ENCODE peak calls at places on chromosomes 13 and 19, in nine cellular contexts. One of them, this sample, is unnamed.

GRCh38 chr19:5947435-5947834 is 30.5 kb downstream of the RANBP3 start:
- DNase-seq in fibroblast of mammary gland: peak; percentile 93
- DNase-seq in activated naive CD8-positive, alpha-beta T cell treated with anti-CD3 and anti-CD28 coated beads, Interleukin-2, amount 50 U/mL, for 24 hours: no peak
- DNase-seq in activated T-cell treated with anti-CD3 and anti-CD28 coated beads, Interleukin-2, amount 50 U/mL, for 72 hours: no peak
- DNase-seq in aorta: no peak
- DNase-seq in heart left ventricle: peak; percentile 82
- DNase-seq in renal cortical epithelial cell: no peak
- DNase-seq in T-cell: no peak
- DNase-seq in cardiac muscle cell: no peak
- DNase-seq in this sample: no peak

GRCh38 chr13:95480131-95480545 is 72.4 kb upstream of the CLDN10 start:
- DNase-seq in fibroblast of mammary gland: peak; percentile 7
- DNase-seq in activated naive CD8-positive, alpha-beta T cell treated with anti-CD3 and anti-CD28 coated beads, Interleukin-2, amount 50 U/mL, for 24 hours: peak; percentile 22
- DNase-seq in activated T-cell treated with anti-CD3 and anti-CD28 coated beads, Interleukin-2, amount 50 U/mL, for 72 hours: peak; percentile 12
- DNase-seq in aorta: no peak
- DNase-seq in heart left ventricle: peak; percentile 60
- DNase-seq in renal cortical epithelial cell: no peak
- DNase-seq in T-cell: no peak
- DNase-seq in cardiac muscle cell: no peak
- DNase-seq in this sample: no peak

GRCh38 chr13:49436890-49437289 is 7.0 kb downstream of the CAB39L start:
- DNase-seq in fibroblast of mammary gland: peak; percentile 79
- DNase-seq in activated naive CD8-positive, alpha-beta T cell treated with anti-CD3 and anti-CD28 coated beads, Interleukin-2, amount 50 U/mL, for 24 hours: no peak
- DNase-seq in activated T-cell treated with anti-CD3 and anti-CD28 coated beads, Interleukin-2, amount 50 U/mL, for 72 hours: no peak
- DNase-seq in aorta: peak; percentile 76
- DNase-seq in heart left ventricle: peak; percentile 42
- DNase-seq in renal cortical epithelial cell: peak; percentile 52
- DNase-seq in T-cell: no peak
- DNase-seq in cardiac muscle cell: peak; percentile 8
- DNase-seq in this sample: peak; percentile 54

GRCh38 chr19:53906211-53907192 is 2.6 kb upstream of the CACNG7 start:
- DNase-seq in fibroblast of mammary gland: peak; percentile 10
- DNase-seq in activated naive CD8-positive, alpha-beta T cell treated with anti-CD3 and anti-CD28 coated beads, Interleukin-2, amount 50 U/mL, for 24 hours: peak; percentile 83
- DNase-seq in activated T-cell treated with anti-CD3 and anti-CD28 coated beads, Interleukin-2, amount 50 U/mL, for 72 hours: peak; percentile 79
- DNase-seq in aorta: peak; percentile 87
- DNase-seq in heart left ventricle: peak; percentile 37
- DNase-seq in renal cortical epithelial cell: no peak
- DNase-seq in T-cell: peak; percentile 65
- DNase-seq in cardiac muscle cell: peak; percentile 41
- DNase-seq in this sample: peak; percentile 20

GRCh38 chr19:47377208-47377701 is 28.1 kb downstream of the DHX34 start:
- DNase-seq in fibroblast of mammary gland: no peak
- DNase-seq in activated naive CD8-positive, alpha-beta T cell treated with anti-CD3 and anti-CD28 coated beads, Interleukin-2, amount 50 U/mL, for 24 hours: no peak
- DNase-seq in activated T-cell treated with anti-CD3 and anti-CD28 coated beads, Interleukin-2, amount 50 U/mL, for 72 hours: no peak
- DNase-seq in aorta: no peak
- DNase-seq in heart left ventricle: peak; percentile 89
- DNase-seq in renal cortical epithelial cell: no peak
- DNase-seq in T-cell: no peak
- DNase-seq in cardiac muscle cell: no peak
- DNase-seq in this sample: no peak

GRCh38 chr13:73800011-73800410 is 334.2 kb downstream of the KLF12 start:
- DNase-seq in fibroblast of mammary gland: no peak
- DNase-seq in activated naive CD8-positive, alpha-beta T cell treated with anti-CD3 and anti-CD28 coated beads, Interleukin-2, amount 50 U/mL, for 24 hours: no peak
- DNase-seq in activated T-cell treated with anti-CD3 and anti-CD28 coated beads, Interleukin-2, amount 50 U/mL, for 72 hours: no peak
- DNase-seq in aorta: no peak
- DNase-seq in heart left ventricle: no peak
- DNase-seq in renal cortical epithelial cell: no peak
- DNase-seq in T-cell: no peak
- DNase-seq in cardiac muscle cell: no peak
- DNase-seq in this sample: no peak

GRCh38 chr13:99737456-99737855 is 234.1 kb downstream of the ZIC5 start:
- DNase-seq in fibroblast of mammary gland: no peak
- DNase-seq in activated naive CD8-positive, alpha-beta T cell treated with anti-CD3 and anti-CD28 coated beads, Interleukin-2, amount 50 U/mL, for 24 hours: no peak
- DNase-seq in activated T-cell treated with anti-CD3 and anti-CD28 coated beads, Interleukin-2, amount 50 U/mL, for 72 hours: no peak
- DNase-seq in aorta: no peak
- DNase-seq in heart left ventricle: no peak
- DNase-seq in renal cortical epithelial cell: no peak
- DNase-seq in T-cell: no peak
- DNase-seq in cardiac muscle cell: no peak
- DNase-seq in this sample: no peak

GRCh38 chr13:113117335-113117872 is 5.2 kb upstream of the F10 start:
- DNase-seq in fibroblast of mammary gland: no peak
- DNase-seq in activated naive CD8-positive, alpha-beta T cell treated with anti-CD3 and anti-CD28 coated beads, Interleukin-2, amount 50 U/mL, for 24 hours: no peak
- DNase-seq in activated T-cell treated with anti-CD3 and anti-CD28 coated beads, Interleukin-2, amount 50 U/mL, for 72 hours: no peak
- DNase-seq in aorta: peak; percentile 72
- DNase-seq in heart left ventricle: no peak
- DNase-seq in renal cortical epithelial cell: peak; percentile 6
- DNase-seq in T-cell: no peak
- DNase-seq in cardiac muscle cell: no peak
- DNase-seq in this sample: no peak

GRCh38 chr13:30569901-30570576 is 47.7 kb upstream of the USPL1 start:
- DNase-seq in fibroblast of mammary gland: peak; percentile 98
- DNase-seq in activated naive CD8-positive, alpha-beta T cell treated with anti-CD3 and anti-CD28 coated beads, Interleukin-2, amount 50 U/mL, for 24 hours: no peak
- DNase-seq in activated T-cell treated with anti-CD3 and anti-CD28 coated beads, Interleukin-2, amount 50 U/mL, for 72 hours: peak; percentile 9
- DNase-seq in aorta: no peak
- DNase-seq in heart left ventricle: peak; percentile 26
- DNase-seq in renal cortical epithelial cell: peak; percentile 95
- DNase-seq in T-cell: no peak
- DNase-seq in cardiac muscle cell: no peak
- DNase-seq in this sample: no peak

GRCh38 chr19:48501961-48502719 is 9.5 kb downstream of the LMTK3 start:
- DNase-seq in fibroblast of mammary gland: peak; percentile 20
- DNase-seq in activated naive CD8-positive, alpha-beta T cell treated with anti-CD3 and anti-CD28 coated beads, Interleukin-2, amount 50 U/mL, for 24 hours: peak; percentile 62
- DNase-seq in activated T-cell treated with anti-CD3 and anti-CD28 coated beads, Interleukin-2, amount 50 U/mL, for 72 hours: peak; percentile 77
- DNase-seq in aorta: no peak
- DNase-seq in heart left ventricle: no peak
- DNase-seq in renal cortical epithelial cell: peak; percentile 86
- DNase-seq in T-cell: peak; percentile 78
- DNase-seq in cardiac muscle cell: peak; percentile 94
- DNase-seq in this sample: peak; percentile 69

GRCh38 chr13:75489502-75490263 is 7.7 kb upstream of the TBC1D4 start:
- DNase-seq in fibroblast of mammary gland: peak; percentile 84
- DNase-seq in activated naive CD8-positive, alpha-beta T cell treated with anti-CD3 and anti-CD28 coated beads, Interleukin-2, amount 50 U/mL, for 24 hours: no peak
- DNase-seq in activated T-cell treated with anti-CD3 and anti-CD28 coated beads, Interleukin-2, amount 50 U/mL, for 72 hours: no peak
- DNase-seq in aorta: no peak
- DNase-seq in heart left ventricle: no peak
- DNase-seq in renal cortical epithelial cell: peak; percentile 95
- DNase-seq in T-cell: no peak
- DNase-seq in cardiac muscle cell: no peak
- DNase-seq in this sample: peak; percentile 49

GRCh38 chr13:45206340-45206739 is 5.5 kb upstream of the KCTD4 start:
- DNase-seq in fibroblast of mammary gland: peak; percentile 92
- DNase-seq in activated naive CD8-positive, alpha-beta T cell treated with anti-CD3 and anti-CD28 coated beads, Interleukin-2, amount 50 U/mL, for 24 hours: no peak
- DNase-seq in activated T-cell treated with anti-CD3 and anti-CD28 coated beads, Interleukin-2, amount 50 U/mL, for 72 hours: peak; percentile 23
- DNase-seq in aorta: no peak
- DNase-seq in heart left ventricle: no peak
- DNase-seq in renal cortical epithelial cell: peak; percentile 96
- DNase-seq in T-cell: no peak
- DNase-seq in cardiac muscle cell: no peak
- DNase-seq in this sample: peak; percentile 52

GRCh38 chr13:21576424-21576823 is 27.5 kb downstream of the MICU2 start:
- DNase-seq in fibroblast of mammary gland: no peak
- DNase-seq in activated naive CD8-positive, alpha-beta T cell treated with anti-CD3 and anti-CD28 coated beads, Interleukin-2, amount 50 U/mL, for 24 hours: no peak
- DNase-seq in activated T-cell treated with anti-CD3 and anti-CD28 coated beads, Interleukin-2, amount 50 U/mL, for 72 hours: no peak
- DNase-seq in aorta: no peak
- DNase-seq in heart left ventricle: no peak
- DNase-seq in renal cortical epithelial cell: no peak
- DNase-seq in T-cell: no peak
- DNase-seq in cardiac muscle cell: no peak
- DNase-seq in this sample: no peak

GRCh38 chr13:32577032-32577431 is 9.2 kb upstream of the PDS5B start:
- DNase-seq in fibroblast of mammary gland: no peak
- DNase-seq in activated naive CD8-positive, alpha-beta T cell treated with anti-CD3 and anti-CD28 coated beads, Interleukin-2, amount 50 U/mL, for 24 hours: no peak
- DNase-seq in activated T-cell treated with anti-CD3 and anti-CD28 coated beads, Interleukin-2, amount 50 U/mL, for 72 hours: no peak
- DNase-seq in aorta: no peak
- DNase-seq in heart left ventricle: no peak
- DNase-seq in renal cortical epithelial cell: no peak
- DNase-seq in T-cell: no peak
- DNase-seq in cardiac muscle cell: no peak
- DNase-seq in this sample: no peak

GRCh38 chr13:39506559-39507390 is 96.2 kb downstream of the LHFPL6 start:
- DNase-seq in fibroblast of mammary gland: no peak
- DNase-seq in activated naive CD8-positive, alpha-beta T cell treated with anti-CD3 and anti-CD28 coated beads, Interleukin-2, amount 50 U/mL, for 24 hours: no peak
- DNase-seq in activated T-cell treated with anti-CD3 and anti-CD28 coated beads, Interleukin-2, amount 50 U/mL, for 72 hours: no peak
- DNase-seq in aorta: no peak
- DNase-seq in heart left ventricle: no peak
- DNase-seq in renal cortical epithelial cell: peak; percentile 25
- DNase-seq in T-cell: no peak
- DNase-seq in cardiac muscle cell: no peak
- DNase-seq in this sample: no peak

This sample was measured in LoVo.